ENCODE peak calls at places on chromosomes 16 and 17, in seven cellular contexts. B is NCI-H2029 treated with DMSO at 0.1 percent for 48 hours, W is LHCN-M2, P is HFFc6, X is fibroblast of mammary gland, U is GOT3, Y is aorta. A is an unnamed sample.

GRCh38 chr17:80899402-80900268 is 92.0 kb upstream of the CHMP6 start:
- DNase-seq in Y (no peak), X (peak), P (no peak), B (no peak), W (peak), U (no peak), A (peak)

GRCh38 chr17:69947027-69947759 is 127.8 kb upstream of the KCNJ16 start:
- DNase-seq in U (no peak), B (no peak), X (no peak), Y (no peak), P (no peak), W (no peak), A (no peak)

GRCh38 chr16:883781-884180 is 83.2 kb upstream of the GNG13 start:
- DNase-seq in B (no peak), W (no peak), X (no peak), P (no peak), Y (no peak), U (no peak), A (no peak)

GRCh38 chr16:12319464-12320030 is 343.0 kb downstream of the SNX29 start:
- DNase-seq in X (no peak), P (no peak), W (no peak), Y (no peak), B (peak), U (no peak), A (no peak)

GRCh38 chr16:31179747-31180458 is at the start of gene FUS:
- DNase-seq in P (peak), W (peak), U (peak), X (peak), Y (peak), B (peak), A (peak)

GRCh38 chr17:48541574-48542113 is 3.3 kb downstream of the HOXB2 start:
- DNase-seq in W (peak), Y (peak), U (no peak), X (peak), P (no peak), B (no peak), A (peak)

GRCh38 chr17:29048440-29049360 is 5.8 kb downstream of the PIPOX start:
- DNase-seq in Y (no peak), P (peak), X (no peak), W (peak), U (no peak), B (no peak), A (no peak)

GRCh38 chr16:88383401-88384221 is 852 bp downstream of the ZNF469 start:
- DNase-seq in Y (peak), W (peak), P (peak), X (peak), U (no peak), B (no peak), A (no peak)

GRCh38 chr16:49890876-49891275 is 35.0 kb upstream of the ZNF423 start:
- DNase-seq in W (no peak), U (no peak), Y (no peak), B (no peak), X (peak), P (no peak), A (no peak)

GRCh38 chr17:78883090-78883532 is 19.9 kb downstream of the CEP295NL start:
- DNase-seq in B (no peak), X (peak), Y (peak), U (peak), W (peak), P (peak), A (no peak)

GRCh38 chr16:86635181-86635580 is 56.8 kb downstream of the FOXL1 start:
- DNase-seq in B (no peak), W (peak), P (no peak), X (peak), Y (peak), U (no peak), A (no peak)

GRCh38 chr17:57672205-57672632 is 72.9 kb downstream of the CCDC182 start:
- DNase-seq in U (no peak), P (peak), W (peak), B (no peak), Y (no peak), X (peak), A (no peak)

GRCh38 chr17:67569873-67570272 is 147.9 kb upstream of the NOL11 start:
- DNase-seq in Y (no peak), P (no peak), B (no peak), W (no peak), X (no peak), U (no peak), A (no peak)

GRCh38 chr17:50507871-50508572 is at the start of gene MYCBPAP:
- DNase-seq in Y (peak), P (peak), W (peak), B (no peak), X (peak), U (peak), A (peak)

GRCh38 chr16:19879241-19879792 is 5.3 kb downstream of the GPRC5B start:
- DNase-seq in U (no peak), P (peak), W (peak), Y (no peak), X (no peak), B (peak), A (no peak)

GRCh38 chr17:50352072-50352692 is 6.3 kb downstream of the XYLT2 start:
- DNase-seq in W (no peak), B (no peak), Y (no peak), P (no peak), X (no peak), U (no peak), A (no peak)

GRCh38 chr16:48533931-48534330 is 76.0 kb downstream of the N4BP1 start:
- DNase-seq in X (no peak), W (no peak), P (no peak), U (no peak), Y (no peak), B (no peak), A (no peak)

GRCh38 chr17:6568186-6568758 is 11.9 kb upstream of the PITPNM3 start:
- DNase-seq in Y (no peak), B (no peak), U (no peak), P (no peak), X (no peak), W (no peak), A (no peak)

GRCh38 chr17:60759756-60760155 is 82.1 kb downstream of the BCAS3 start:
- DNase-seq in X (no peak), B (no peak), P (no peak), Y (no peak), U (no peak), W (no peak), A (no peak)

GRCh38 chr16:88338896-88339295 is 43.9 kb upstream of the ZNF469 start:
- DNase-seq in X (no peak), U (no peak), B (no peak), P (no peak), Y (no peak), W (no peak), A (no peak)

GRCh38 chr16:86343111-86343642 is 167.2 kb upstream of the FOXF1 start:
- DNase-seq in U (no peak), W (no peak), Y (peak), P (peak), X (peak), B (no peak), A (no peak)

GRCh38 chr17:51407576-51407975 is 147.2 kb downstream of the UTP18 start:
- DNase-seq in Y (no peak), X (no peak), P (no peak), U (no peak), B (no peak), W (no peak), A (no peak)

GRCh38 chr16:86961133-86961720 is 356.0 kb downstream of the C16orf95 start:
- DNase-seq in B (no peak), W (peak), U (no peak), X (peak), P (no peak), Y (no peak), A (no peak)

GRCh38 chr17:82241183-82241925 is 12.5 kb downstream of the SLC16A3 start:
- DNase-seq in B (no peak), X (peak), P (peak), W (peak), Y (peak), U (no peak), A (no peak)